ENCODE peak calls at places on chromosomes 3 and 15, in six cellular contexts. C is endodermal cell; Z is CD8-positive, alpha-beta T cell; V is left ventricle myocardium inferior; I is pancreas; L is psoas muscle. X is an unnamed sample. For H3K27me3, the result is how much of the 10 kb centered on the place peaks cover.

GRCh38 chr3:154701055-154701454 is 271.1 kb upstream of the GPR149 start:
- DNase-seq in Z (no peak), V (no peak), C (no peak), I (no peak), L (no peak), X (no peak)

GRCh38 chr15:29849716-29850115 is 27.4 kb upstream of the TJP1 start:
- DNase-seq in C (no peak), L (no peak), I (no peak), V (no peak), Z (no peak), X (no peak)

GRCh38 chr3:50321146-50321843 is 1.2 kb downstream of the HYAL2 start:
- DNase-seq in V (peak), L (peak), I (peak), C (peak), Z (peak), X (no peak)

GRCh38 chr3:151787626-151788025 is 26.3 kb upstream of the AADAC start:
- DNase-seq in Z (no peak), I (no peak), V (no peak), L (no peak), C (no peak), X (no peak)

GRCh38 chr3:39052613-39053012 is 797 bp downstream of the WDR48 start:
- DNase-seq in V (no peak), L (no peak), C (no peak), Z (no peak), I (no peak), X (no peak)

GRCh38 chr3:162540421-162540820 is 1043.8 kb downstream of the OTOL1 start:
- DNase-seq in L (no peak), Z (no peak), I (no peak), V (no peak), C (no peak), X (no peak)

GRCh38 chr3:184417619-184418327 is 37.9 kb downstream of the CHRD start:
- DNase-seq in C (peak), V (peak), Z (peak), L (peak), I (peak), X (no peak)

GRCh38 chr3:47323431-47324277 is 40.9 kb downstream of the KLHL18 start:
- DNase-seq in L (no peak), I (no peak), Z (no peak), C (no peak), V (no peak), X (no peak)

GRCh38 chr3:10733297-10733696 is 82.7 kb upstream of the SLC6A11 start:
- DNase-seq in C (no peak), V (no peak), I (no peak), L (no peak), Z (no peak), X (no peak)

GRCh38 chr3:20401253-20401652 is 215.2 kb upstream of the SGO1 start:
- DNase-seq in L (no peak), I (no peak), Z (no peak), C (no peak), V (no peak), X (no peak)

GRCh38 chr3:142165194-142165593 is 15.8 kb upstream of the TFDP2 start:
- DNase-seq in Z (no peak), I (no peak), V (no peak), L (no peak), C (no peak), X (no peak)

DNA sequence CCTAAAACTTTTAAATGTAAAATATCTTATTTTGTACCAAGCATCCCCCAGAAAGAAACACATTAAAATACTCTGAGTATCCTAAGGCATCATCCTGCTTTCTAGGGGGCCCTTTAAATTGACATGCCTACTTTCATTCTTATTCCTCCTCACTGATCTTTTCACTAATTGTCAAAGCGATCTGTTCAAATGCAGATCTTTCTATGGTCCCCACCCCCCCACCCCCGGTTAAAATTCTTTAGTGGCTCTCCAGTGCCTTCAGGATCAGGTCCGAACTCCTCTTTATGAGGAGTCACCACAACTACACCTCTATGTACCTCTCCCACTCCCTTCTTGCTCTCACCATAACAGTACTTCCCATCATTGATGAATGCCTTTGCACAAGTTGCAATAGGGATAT is 19.2 kb upstream of the TFDP2 start:
- DNase-seq in V (no peak), L (no peak), C (peak), Z (no peak), I (no peak), X (no peak)
- H3K4me3 ChIP-seq in V (no peak), L (no peak), C (no peak), Z (no peak), I (no peak), X (no peak)

GRCh38 chr3:128782282-128783146 is 56.5 kb downstream of the RAB7A start:
- DNase-seq in I (no peak), C (no peak), L (no peak), V (no peak), Z (no peak), X (no peak)

GRCh38 chr3:128783774-128784173 is 57.8 kb downstream of the RAB7A start:
- DNase-seq in L (no peak), C (no peak), V (no peak), I (no peak), Z (no peak), X (no peak)

GRCh38 chr3:128786434-128787020 is 60.5 kb downstream of the RAB7A start:
- DNase-seq in V (no peak), C (no peak), L (no peak), I (no peak), Z (no peak), X (no peak)

GRCh38 chr3:128784843-128785242 is 58.9 kb downstream of the RAB7A start:
- DNase-seq in Z (no peak), C (no peak), V (no peak), I (no peak), L (no peak), X (no peak)

DNA sequence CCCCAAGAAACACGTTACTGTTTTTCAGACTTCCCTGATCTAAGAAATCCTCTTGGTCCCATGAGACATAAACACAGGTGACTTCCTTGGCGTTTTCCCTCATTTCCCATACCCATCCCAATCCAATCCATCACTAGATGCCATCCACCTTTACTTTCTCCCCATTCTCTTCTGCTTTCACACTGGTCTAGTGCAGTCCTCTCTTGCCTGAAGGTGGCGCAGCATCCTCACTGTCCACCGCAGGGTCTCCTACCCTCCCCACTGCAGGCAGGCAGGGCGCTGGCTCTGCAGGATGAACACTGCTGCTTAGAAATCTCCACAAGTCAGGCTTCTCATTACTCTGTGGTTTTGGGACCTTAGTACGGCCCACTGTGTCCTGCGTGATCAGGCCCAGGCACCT is 58.2 kb downstream of the RAB7A start:
- DNase-seq in I (no peak), Z (peak), C (peak), V (peak), L (peak), X (no peak)
- TF ChIP-seq CTCF in I (no peak), Z (peak), C (peak), V (peak), L (no peak), X (peak)

DNA sequence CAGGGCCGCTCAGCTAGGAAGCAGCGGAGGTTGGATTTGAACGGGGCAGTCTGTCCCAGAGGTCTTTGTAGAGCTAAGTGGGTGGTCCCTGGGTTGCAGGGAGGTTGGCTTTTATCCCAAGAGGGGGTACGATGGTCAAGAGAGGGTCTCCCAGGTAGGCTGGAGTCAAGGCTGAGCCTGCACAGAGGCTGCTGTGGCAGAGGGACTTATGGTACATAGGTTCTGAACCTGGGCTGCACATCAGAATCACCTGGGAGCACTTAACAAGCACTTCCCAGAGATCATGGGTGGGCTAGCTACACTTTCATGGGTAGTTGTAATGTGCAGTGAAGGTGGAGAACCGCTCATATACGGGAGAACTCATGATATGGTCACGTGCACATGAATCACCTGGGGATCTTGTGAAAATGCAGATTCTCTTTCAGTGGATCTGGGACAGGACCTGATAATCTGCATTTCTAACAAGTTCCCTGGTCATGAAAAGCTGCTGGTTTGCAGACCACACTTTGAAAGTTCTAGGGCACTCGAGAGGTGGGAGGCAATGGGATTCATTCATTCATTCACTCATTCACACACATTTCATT is 2.9 kb upstream of the RASGRF1 start:
- DNase-seq in Z (no peak), I (no peak), L (no peak), C (peak), V (no peak), X (no peak)
- H3K27me3 ChIP-seq in Z (under half), I (under half), L (half or more), C (half or more), V (half or more), X (under half)

GRCh38 chr3:12966847-12967750 is 106.1 kb downstream of the IQSEC1 start:
- DNase-seq in V (no peak), I (peak), L (peak), C (no peak), Z (no peak), X (no peak)

GRCh38 chr3:12963869-12964712 is 109.1 kb downstream of the IQSEC1 start:
- DNase-seq in I (no peak), C (no peak), L (peak), Z (no peak), V (no peak), X (no peak)

GRCh38 chr3:12964713-12965612 is 108.3 kb downstream of the IQSEC1 start:
- DNase-seq in Z (no peak), C (no peak), V (no peak), I (no peak), L (peak), X (no peak)

GRCh38 chr3:12967751-12968209 is 105.4 kb downstream of the IQSEC1 start:
- DNase-seq in C (peak), Z (peak), I (peak), L (peak), V (peak), X (no peak)

DNA sequence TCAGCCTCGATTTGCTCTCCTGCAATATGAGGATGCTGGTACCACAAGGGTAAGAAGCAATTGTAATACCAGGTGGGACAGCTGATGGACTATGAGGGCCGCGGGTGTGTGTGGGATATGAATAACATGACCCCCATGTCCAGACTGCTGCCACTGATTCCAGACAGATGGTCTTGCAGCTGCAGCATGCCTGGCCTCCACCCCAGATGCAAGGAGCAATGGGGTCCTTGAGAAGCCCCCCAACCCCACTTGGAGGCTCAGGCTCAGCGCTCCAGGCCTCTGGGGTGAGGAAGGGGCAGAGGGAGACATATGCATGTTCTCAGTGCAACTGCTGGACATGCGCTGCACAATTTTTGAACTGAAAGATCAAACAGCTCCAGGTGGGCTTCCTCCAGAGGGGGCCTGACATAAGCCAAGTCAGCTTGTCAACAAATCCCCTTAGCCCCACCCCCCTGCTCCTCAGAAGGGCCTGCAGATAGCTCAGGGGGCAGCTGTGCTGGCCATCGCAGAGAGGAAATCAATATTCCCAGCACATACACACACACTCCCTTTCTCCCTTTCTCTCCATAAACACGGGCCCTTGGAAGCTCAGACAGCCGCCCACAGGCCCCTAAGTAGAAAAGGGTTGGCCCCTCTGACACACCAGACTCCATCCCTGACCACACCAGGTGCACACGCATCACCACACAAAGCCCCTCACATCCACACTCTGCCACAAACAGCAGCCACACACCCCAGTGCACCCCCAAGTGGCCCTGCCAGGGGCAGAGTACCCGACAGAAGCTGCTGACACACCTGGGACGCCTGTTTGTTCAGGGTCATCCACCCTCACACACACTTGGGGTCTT is 107.0 kb downstream of the IQSEC1 start:
- DNase-seq in V (no peak), C (no peak), L (peak), Z (no peak), I (no peak), X (no peak)
- H3K4me3 ChIP-seq in V (peak), C (peak), L (peak), Z (no peak), I (peak), X (peak)

GRCh38 chr3:207973-208372 is 11.4 kb downstream of the CHL1 start:
- DNase-seq in V (no peak), L (no peak), I (no peak), C (no peak), Z (no peak), X (no peak)
- TF ChIP-seq CTCF in V (peak), L (no peak), I (no peak), C (peak), Z (no peak), X (no peak)

X was measured in BJ.